ENCODE peak calls at places on chromosomes 5 and 9, in eight cellular contexts. D is psoas muscle; A is Panc1; B is tibial artery; K is CD8-positive, alpha-beta T cell; X is sigmoid colon; L is neural progenitor cell; F is CD8-positive, alpha-beta memory T cell. V is an unnamed sample.

GRCh38 chr5:9392625-9393024 is 153.2 kb downstream of the SEMA5A start:
- DNase-seq in D (no peak), A (no peak), B (no peak), K (no peak), X (no peak), L (no peak), F (no peak), V (no peak)

GRCh38 chr9:136511670-136512592 is 29.1 kb upstream of the SEC16A start:
- DNase-seq in D (peak; percentile 55), A (no peak), B (peak; percentile 69), K (no peak), X (peak; percentile 78), L (no peak), F (no peak), V (peak; percentile 82)

GRCh38 chr9:126522957-126523356 is 90.8 kb upstream of the LMX1B start:
- DNase-seq in D (no peak), A (no peak), B (no peak), K (no peak), X (peak; percentile 66), L (no peak), F (no peak), V (no peak)

GRCh38 chr9:120579139-120579749 is 723 bp downstream of the CDK5RAP2 start:
- DNase-seq in D (no peak), A (no peak), B (no peak), K (no peak), X (no peak), L (peak; percentile 11), F (peak; percentile 1), V (no peak)

GRCh38 chr9:134505032-134505431 is 136.6 kb upstream of the COL5A1 start:
- DNase-seq in D (peak; percentile 5), A (no peak), B (no peak), K (no peak), X (no peak), L (no peak), F (no peak), V (no peak)

GRCh38 chr5:69136296-69136695 is 30.7 kb upstream of the CCNB1 start:
- DNase-seq in D (no peak), A (no peak), B (no peak), K (no peak), X (no peak), L (no peak), F (no peak), V (no peak)

GRCh38 chr5:169331292-169331852 is 30.4 kb upstream of the SLIT3 start:
- DNase-seq in D (no peak), A (no peak), B (no peak), K (no peak), X (no peak), L (peak; percentile 29), F (no peak), V (no peak)

GRCh38 chr9:121369595-121370265 is at the start of gene STOM:
- DNase-seq in D (peak; percentile 92), A (no peak), B (peak; percentile 91), K (peak; percentile 44), X (peak; percentile 97), L (peak; percentile 23), F (peak; percentile 79), V (peak; percentile 96)

GRCh38 chr5:72531496-72532190 is 24.4 kb upstream of the ZNF366 start:
- DNase-seq in D (no peak), A (no peak), B (no peak), K (no peak), X (no peak), L (no peak), F (no peak), V (no peak)

GRCh38 chr9:99023831-99024230 is 80.1 kb downstream of the COL15A1 start:
- DNase-seq in D (peak; percentile 53), A (no peak), B (peak; percentile 75), K (no peak), X (no peak), L (no peak), F (no peak), V (no peak)

GRCh38 chr5:16894236-16895057 is 41.6 kb downstream of the MYO10 start:
- DNase-seq in D (no peak), A (peak; percentile 79), B (no peak), K (no peak), X (no peak), L (peak; percentile 75), F (no peak), V (no peak)

GRCh38 chr5:32024751-32025150 is 149.4 kb downstream of the GOLPH3 start:
- DNase-seq in D (no peak), A (no peak), B (no peak), K (no peak), X (no peak), L (no peak), F (no peak), V (no peak)

GRCh38 chr5:31939151-31939550 is 235.0 kb downstream of the GOLPH3 start:
- DNase-seq in D (peak; percentile 24), A (no peak), B (no peak), K (no peak), X (no peak), L (no peak), F (no peak), V (peak; percentile 67)

DNA sequence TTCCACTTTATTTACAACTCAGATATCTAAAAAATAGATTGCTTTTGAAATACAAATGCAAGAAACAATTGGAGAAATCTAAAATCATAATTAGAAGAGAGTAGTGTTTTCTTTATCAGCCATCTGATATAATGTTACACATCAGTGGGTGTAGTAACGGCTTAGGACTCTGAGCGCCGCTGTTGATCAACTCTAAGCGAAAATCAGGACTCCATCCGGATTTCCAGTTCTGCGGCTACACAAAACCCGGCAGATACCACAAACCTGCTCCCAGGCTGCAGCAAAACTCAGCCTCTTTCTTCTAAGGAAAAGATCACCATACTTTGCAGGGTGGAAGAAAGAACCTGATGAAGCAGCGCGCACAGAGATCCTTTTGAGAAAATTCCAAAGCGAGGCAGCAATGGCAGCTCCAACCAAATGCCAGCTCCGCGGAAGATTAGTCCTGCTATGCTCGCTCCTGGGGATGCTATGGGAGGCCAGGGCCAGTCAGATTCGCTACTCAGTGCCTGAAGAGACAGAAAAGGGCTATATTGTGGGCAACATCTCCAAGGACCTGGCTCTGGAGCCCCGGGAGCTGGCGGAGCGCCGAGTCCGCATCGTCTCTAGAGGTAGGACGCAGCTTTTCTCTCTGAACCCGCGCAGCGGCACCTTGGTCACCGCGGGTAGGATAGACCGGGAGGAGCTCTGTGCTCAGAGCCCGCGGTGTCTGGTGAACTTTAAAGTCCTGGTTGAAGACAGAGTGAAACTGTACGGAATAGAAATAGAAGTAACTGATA is at the start of gene PCDHGA9:
- DNase-seq in D (no peak), A (no peak), B (no peak), K (no peak), X (no peak), L (no peak), F (no peak), V (no peak)
- H3K9me3 ChIP-seq in D (peaks cover 4% of the 10 kb centered on the region), A (no peaks in the 10 kb centered on the region), B (peaks cover 85% of the 10 kb centered on the region), K (no peaks in the 10 kb centered on the region), X (peaks cover 72% of the 10 kb centered on the region), L (peaks cover 14% of the 10 kb centered on the region), F (no peaks in the 10 kb centered on the region), V (peaks cover 22% of the 10 kb centered on the region)

GRCh38 chr5:103034662-103035392 is 85.1 kb downstream of the GIN1 start:
- DNase-seq in D (no peak), A (no peak), B (no peak), K (no peak), X (no peak), L (no peak), F (no peak), V (no peak)

GRCh38 chr5:103037673-103038455 is 82.1 kb downstream of the GIN1 start:
- DNase-seq in D (no peak), A (no peak), B (no peak), K (no peak), X (no peak), L (no peak), F (no peak), V (no peak)

GRCh38 chr5:103036601-103037000 is 83.3 kb downstream of the GIN1 start:
- DNase-seq in D (no peak), A (no peak), B (no peak), K (no peak), X (no peak), L (no peak), F (no peak), V (no peak)

GRCh38 chr5:103033696-103034095 is 86.2 kb downstream of the GIN1 start:
- DNase-seq in D (no peak), A (no peak), B (no peak), K (no peak), X (no peak), L (no peak), F (no peak), V (peak; percentile 11)

GRCh38 chr5:103035701-103036100 is 84.2 kb downstream of the GIN1 start:
- DNase-seq in D (no peak), A (no peak), B (no peak), K (no peak), X (no peak), L (no peak), F (no peak), V (no peak)
- H3K9me3 ChIP-seq in D (peaks cover 15% of the 10 kb centered on the region), A (no peaks in the 10 kb centered on the region), B (no peaks in the 10 kb centered on the region), K (no peaks in the 10 kb centered on the region), X (no peaks in the 10 kb centered on the region), L (no peaks in the 10 kb centered on the region), F (no peaks in the 10 kb centered on the region), V (no peaks in the 10 kb centered on the region)

GRCh38 chr5:141356950-141357349 is 2.1 kb downstream of the PCDHGA4 start:
- DNase-seq in D (no peak), A (no peak), B (no peak), K (no peak), X (no peak), L (no peak), F (no peak), V (no peak)

GRCh38 chr5:141356133-141356532 is 1.3 kb downstream of the PCDHGA4 start:
- DNase-seq in D (no peak), A (no peak), B (no peak), K (no peak), X (no peak), L (no peak), F (no peak), V (no peak)

GRCh38 chr5:141351591-141351990 is 1.7 kb downstream of the PCDHGB1 start:
- DNase-seq in D (no peak), A (no peak), B (no peak), K (no peak), X (no peak), L (no peak), F (no peak), V (no peak)

GRCh38 chr5:141354900-141355469 is at the start of gene PCDHGA4:
- DNase-seq in D (no peak), A (no peak), B (no peak), K (no peak), X (no peak), L (no peak), F (no peak), V (no peak)

DNA sequence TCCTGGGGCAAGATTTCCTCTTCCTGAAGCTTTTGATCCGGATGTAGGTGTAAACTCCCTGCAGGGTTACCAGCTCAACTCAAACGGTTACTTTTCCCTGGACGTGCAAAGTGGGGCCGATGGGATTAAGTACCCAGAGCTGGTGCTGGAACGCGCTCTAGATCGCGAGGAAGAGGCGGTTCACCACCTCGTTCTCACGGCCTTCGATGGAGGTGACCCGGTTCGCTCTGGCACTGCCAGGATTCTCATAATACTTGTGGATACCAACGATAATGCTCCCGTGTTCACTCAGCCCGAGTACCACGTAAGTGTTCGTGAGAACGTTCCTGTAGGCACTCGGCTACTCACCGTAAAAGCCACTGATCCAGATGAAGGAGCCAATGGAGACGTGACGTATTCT is 820 bp downstream of the PCDHGA4 start:
- DNase-seq in D (no peak), A (no peak), B (no peak), K (no peak), X (no peak), L (no peak), F (no peak), V (no peak)
- H3K9me3 ChIP-seq in D (peaks cover 16% of the 10 kb centered on the region), A (no peaks in the 10 kb centered on the region), B (peaks cover 88% of the 10 kb centered on the region), K (peaks cover 12% of the 10 kb centered on the region), X (peaks cover 37% of the 10 kb centered on the region), L (peaks cover 16% of the 10 kb centered on the region), F (no peaks in the 10 kb centered on the region), V (no peaks in the 10 kb centered on the region)

GRCh38 chr5:167463939-167464338 is 827.5 kb upstream of the WWC1 start:
- DNase-seq in D (no peak), A (no peak), B (no peak), K (no peak), X (no peak), L (no peak), F (no peak), V (no peak)
- H3K9me3 ChIP-seq in D (no peaks in the 10 kb centered on the region), A (no peaks in the 10 kb centered on the region), B (peaks cover 10% of the 10 kb centered on the region), K (no peaks in the 10 kb centered on the region), X (no peaks in the 10 kb centered on the region), L (no peaks in the 10 kb centered on the region), F (no peaks in the 10 kb centered on the region), V (no peaks in the 10 kb centered on the region)

V was measured in right lobe of liver.